ENCODE peak calls at places on chromosomes 5 and 9, in eight cellular contexts. R is H1; D is astrocyte; L is aorta; C is CD4-positive, alpha-beta memory T cell; O is fibroblast of lung; Q is CD4-positive, CD25-positive, alpha-beta regulatory T cell; S is heart right ventricle. N is an unnamed sample.

GRCh38 chr9:37575921-37576721 is at the start of gene FBXO10:
- DNase-seq in R (peak; percentile 85), O (peak; percentile 83), L (peak; percentile 80), Q (peak; percentile 12), S (peak; percentile 66), C (peak; percentile 36), D (peak; percentile 65), N (peak; percentile 35)

GRCh38 chr5:124870070-124870469 is 123.6 kb upstream of the ZNF608 start:
- DNase-seq in L (no peak), R (no peak), S (no peak), C (no peak), Q (no peak), O (peak; percentile 27), D (no peak), N (no peak)

GRCh38 chr5:1521671-1522600 is 1.8 kb downstream of the LPCAT1 start:
- DNase-seq in D (peak; percentile 70), Q (no peak), L (peak; percentile 52), R (peak; percentile 53), O (peak; percentile 84), C (no peak), S (peak; percentile 8), N (no peak)

GRCh38 chr5:82351754-82352145 is 73.6 kb upstream of the RPS23 start:
- DNase-seq in L (no peak), D (peak; percentile 76), R (no peak), Q (no peak), S (peak; percentile 35), O (peak; percentile 84), C (peak; percentile 46), N (no peak)

GRCh38 chr9:120892748-120893584 is 16.0 kb upstream of the PHF19 start:
- DNase-seq in S (no peak), O (peak; percentile 92), R (no peak), Q (peak; percentile 65), C (peak; percentile 73), L (no peak), D (peak; percentile 89), N (peak; percentile 34)

GRCh38 chr5:102754499-102755424 is at the start of gene PAM:
- DNase-seq in L (peak; percentile 89), R (peak; percentile 85), C (peak; percentile 67), Q (peak; percentile 66), S (peak; percentile 84), D (peak; percentile 46), O (peak; percentile 72), N (peak; percentile 63)

GRCh38 chr9:136267261-136268111 is 21.9 kb upstream of the QSOX2 start:
- DNase-seq in Q (peak; percentile 77), C (peak; percentile 81), R (peak; percentile 90), D (peak; percentile 58), S (peak; percentile 61), L (peak; percentile 90), O (peak; percentile 72), N (peak; percentile 77)

GRCh38 chr5:59793000-59793399 is 100.5 kb downstream of the PDE4D start:
- DNase-seq in D (peak; percentile 97), O (peak; percentile 97), S (no peak), Q (no peak), C (no peak), L (peak; percentile 56), R (no peak), N (no peak)

GRCh38 chr9:108156270-108156998 is 666.9 kb upstream of the KLF4 start:
- DNase-seq in Q (no peak), S (no peak), D (no peak), C (no peak), R (no peak), L (no peak), O (peak; percentile 24), N (no peak)

GRCh38 chr5:96963267-96963666 is 27.4 kb downstream of the LNPEP start:
- DNase-seq in S (peak; percentile 85), L (peak; percentile 60), R (no peak), O (peak; percentile 60), C (no peak), Q (no peak), D (peak; percentile 52), N (no peak)

GRCh38 chr9:101727621-101728524 is 10.6 kb downstream of the GRIN3A start:
- DNase-seq in O (no peak), Q (no peak), D (no peak), L (no peak), C (no peak), S (no peak), R (no peak), N (no peak)

GRCh38 chr5:58019614-58020013 is 440.3 kb downstream of the PLK2 start:
- DNase-seq in C (no peak), R (no peak), Q (no peak), D (peak; percentile 8), L (peak; percentile 84), S (peak; percentile 70), O (peak; percentile 23), N (no peak)

GRCh38 chr9:127035948-127036347 is 86.5 kb downstream of the ANGPTL2 start:
- DNase-seq in S (peak; percentile 63), D (peak; percentile 16), R (no peak), C (no peak), L (peak; percentile 80), O (peak; percentile 38), Q (no peak), N (no peak)

GRCh38 chr5:1537166-1538154 is 13.7 kb upstream of the LPCAT1 start:
- DNase-seq in L (peak; percentile 27), O (no peak), C (no peak), D (no peak), S (no peak), Q (no peak), R (peak; percentile 38), N (no peak)

GRCh38 chr9:83583151-83584014 is 39.6 kb upstream of the IDNK start:
- DNase-seq in R (peak; percentile 80), C (peak; percentile 26), D (peak; percentile 38), O (peak; percentile 52), Q (peak; percentile 7), S (peak; percentile 67), L (peak; percentile 70), N (no peak)

GRCh38 chr9:129353697-129354336 is 175.8 kb upstream of the IER5L start:
- DNase-seq in Q (no peak), C (no peak), D (no peak), S (no peak), L (no peak), O (no peak), R (no peak), N (no peak)

GRCh38 chr5:147188200-147189108 is 46.4 kb upstream of the STK32A start:
- DNase-seq in R (peak; percentile 50), S (peak; percentile 59), D (peak; percentile 30), L (no peak), Q (peak; percentile 17), O (peak; percentile 59), C (peak; percentile 51), N (peak; percentile 4)

GRCh38 chr9:97742545-97742944 is 45.4 kb upstream of the XPA start:
- DNase-seq in C (no peak), L (no peak), D (no peak), O (no peak), R (no peak), S (no peak), Q (no peak), N (no peak)

DNA sequence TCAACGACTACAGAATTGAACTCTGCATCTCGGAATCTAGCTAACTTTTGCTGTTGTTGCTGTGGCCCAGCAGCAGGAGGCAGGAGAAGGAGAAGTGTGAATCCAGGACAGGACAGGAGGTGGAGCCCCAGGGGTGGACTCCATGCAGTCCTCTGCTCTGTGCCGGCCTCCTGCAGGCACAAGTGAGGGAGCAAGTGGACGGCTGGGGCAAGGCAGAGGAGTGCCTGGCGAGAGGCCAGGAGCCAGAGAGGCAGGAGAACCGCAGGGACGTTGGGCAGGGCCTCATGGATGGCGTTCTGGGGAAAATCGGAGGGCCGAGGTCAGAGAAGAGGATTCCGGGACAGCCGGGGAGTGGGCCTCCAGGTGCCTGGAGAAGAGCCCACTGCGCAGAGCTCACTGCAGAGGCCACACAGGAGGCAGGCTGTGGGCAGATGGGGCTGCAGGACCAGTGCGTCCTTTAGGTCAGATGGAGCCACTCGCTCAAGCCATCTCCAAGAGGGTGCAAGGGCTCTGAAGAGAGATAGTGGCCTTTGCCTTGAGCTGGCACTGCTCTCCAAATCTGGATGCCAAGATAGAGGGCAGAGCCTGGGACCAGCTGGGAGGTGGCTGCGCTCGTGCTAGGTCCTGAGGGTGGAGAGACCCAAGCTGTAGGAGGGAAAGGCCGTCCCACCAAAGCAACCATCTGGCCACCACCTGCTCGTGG is 214.0 kb downstream of the FANCC start:
- DNase-seq in L (peak; percentile 64), S (no peak), Q (no peak), C (no peak), O (no peak), R (no peak), D (no peak), N (no peak)
- H3K4me1 ChIP-seq in L (peaks cover 3% of the 10 kb centered on the region), S (peaks cover 70% of the 10 kb centered on the region), Q (no peaks in the 10 kb centered on the region), C (no peaks in the 10 kb centered on the region), O (peaks cover 2% of the 10 kb centered on the region), R (peaks cover 4% of the 10 kb centered on the region), D (peaks cover 34% of the 10 kb centered on the region), N (no peaks in the 10 kb centered on the region)

DNA sequence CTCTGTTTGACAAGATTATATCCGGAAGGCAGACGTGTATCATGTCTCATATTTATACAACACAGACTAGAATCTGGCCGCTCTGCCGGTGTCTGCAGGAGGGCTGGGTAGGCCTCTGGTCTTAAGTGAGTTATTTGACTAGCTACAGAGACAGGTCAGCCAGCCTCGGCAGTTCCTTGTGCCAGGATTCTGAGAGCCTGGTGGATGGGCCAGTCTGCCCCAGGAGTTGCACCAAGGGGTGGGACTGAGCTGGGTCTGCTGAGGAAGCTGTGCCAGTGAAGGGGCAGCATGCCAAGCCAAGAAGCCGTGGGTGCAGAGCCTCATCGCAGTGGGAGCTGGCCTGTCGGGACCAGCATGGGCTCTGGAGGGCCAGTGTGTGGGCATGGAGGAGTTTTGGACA is 7.1 kb downstream of the SNX18 start:
- DNase-seq in O (peak; percentile 20), Q (no peak), D (no peak), R (no peak), C (no peak), L (peak; percentile 83), S (peak; percentile 36), N (no peak)
- H3K4me3 ChIP-seq in O (no peak overlapping the region), Q (no peak overlapping the region), D (no peak overlapping the region), R (no peak overlapping the region), C (no peak overlapping the region), L (peak overlapping the region; percentile 4), S (peak overlapping the region; percentile 8), N (no peak overlapping the region)

DNA sequence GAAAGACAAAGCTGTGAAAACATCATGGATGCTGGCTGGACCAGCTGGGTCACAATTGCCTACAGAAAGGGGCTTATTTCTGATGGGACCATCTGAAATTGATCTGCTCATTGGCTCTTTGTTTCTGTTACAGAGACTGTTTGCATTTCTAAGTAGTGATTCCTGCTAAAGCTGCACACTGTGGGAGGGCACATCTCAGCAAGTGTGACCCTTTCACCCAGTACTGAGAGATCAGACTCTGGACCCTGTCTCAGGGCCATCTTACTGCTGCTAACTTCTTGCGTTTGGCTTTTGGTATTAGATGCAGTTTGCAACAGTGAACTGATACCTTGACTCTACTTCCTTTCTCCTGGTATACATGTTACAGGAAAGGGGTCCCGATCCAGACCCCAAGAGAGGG is 24.5 kb upstream of the KDM4C start:
- DNase-seq in R (no peak), S (no peak), O (no peak), D (no peak), L (no peak), C (no peak), Q (no peak), N (no peak)
- H3K4me1 ChIP-seq in R (no peaks in the 10 kb centered on the region), S (no peaks in the 10 kb centered on the region), O (no peaks in the 10 kb centered on the region), D (no peaks in the 10 kb centered on the region), L (no peaks in the 10 kb centered on the region), C (no peaks in the 10 kb centered on the region), Q (no peaks in the 10 kb centered on the region), N (no peaks in the 10 kb centered on the region)

DNA sequence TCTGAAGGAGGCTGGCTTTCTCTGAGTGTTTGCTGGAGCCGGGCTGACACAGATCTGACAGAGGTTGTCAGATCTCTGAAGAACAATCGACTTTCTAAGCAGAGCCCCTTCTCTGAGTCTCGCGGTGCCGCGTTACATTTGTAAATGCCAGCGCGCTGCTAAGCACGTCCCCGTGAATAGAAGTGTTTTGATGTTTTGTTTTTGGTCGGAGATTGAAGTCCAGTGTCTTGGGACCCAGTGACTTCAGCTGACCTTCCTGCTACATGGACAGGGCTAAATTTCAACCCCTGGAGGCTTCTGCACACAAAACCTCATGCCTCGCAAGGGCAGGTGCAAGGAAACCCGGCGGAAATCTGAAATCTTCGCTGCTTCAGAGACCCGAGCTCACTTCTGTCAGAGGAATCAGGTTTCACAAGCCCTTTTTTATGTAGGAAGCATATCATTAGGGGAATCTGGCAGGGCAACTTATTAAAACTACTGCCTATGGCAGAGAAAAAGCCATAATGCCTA is 27.2 kb downstream of the NEUROG1 start:
- DNase-seq in L (no peak), O (no peak), C (no peak), Q (no peak), D (no peak), R (no peak), S (no peak), N (no peak)
- H3K4me3 ChIP-seq in L (no peak overlapping the region), O (no peak overlapping the region), C (no peak overlapping the region), Q (no peak overlapping the region), D (no peak overlapping the region), R (no peak overlapping the region), S (no peak overlapping the region), N (no peak overlapping the region)

N was measured in CD8-positive, alpha-beta memory T cell.